ENCODE peak calls at places on chromosome 17, in five cellular contexts. One of them, this sample, is unnamed. For H3K36me3 and H3K4me1, the result is how much of the 10 kb centered on the place peaks cover.

GRCh38 chr17:372157-373152 is 19.8 kb upstream of the RPH3AL start:
- DNase-seq in effector memory CD4-positive, alpha-beta T cell: no peak
- DNase-seq in MM.1S: no peak
- DNase-seq in PC-3: no peak
- DNase-seq in mucosa of descending colon: no peak
- DNase-seq in this sample: no peak

GRCh38 chr17:59160203-59161025 is 4.9 kb downstream of the PRR11 start:
- DNase-seq in effector memory CD4-positive, alpha-beta T cell: no peak
- DNase-seq in mucosa of descending colon: no peak
- DNase-seq in MM.1S: peak
- DNase-seq in PC-3: no peak
- DNase-seq in this sample: no peak

GRCh38 chr17:52136173-52136572 is 22.3 kb downstream of the CA10 start:
- DNase-seq in MM.1S: no peak
- DNase-seq in PC-3: no peak
- DNase-seq in effector memory CD4-positive, alpha-beta T cell: no peak
- DNase-seq in mucosa of descending colon: no peak
- DNase-seq in this sample: no peak

GRCh38 chr17:62802531-62803205 is 5.4 kb downstream of the MARCHF10 start:
- DNase-seq in effector memory CD4-positive, alpha-beta T cell: no peak
- DNase-seq in PC-3: no peak
- DNase-seq in mucosa of descending colon: no peak
- DNase-seq in MM.1S: no peak
- DNase-seq in this sample: no peak

GRCh38 chr17:67059372-67059771 is 15.0 kb downstream of the CACNG1 start:
- DNase-seq in PC-3: no peak
- DNase-seq in MM.1S: no peak
- DNase-seq in mucosa of descending colon: no peak
- DNase-seq in effector memory CD4-positive, alpha-beta T cell: no peak
- DNase-seq in this sample: no peak

GRCh38 chr17:58328195-58329034 is at the start of gene TSPOAP1:
- DNase-seq in MM.1S: peak
- DNase-seq in mucosa of descending colon: peak
- DNase-seq in effector memory CD4-positive, alpha-beta T cell: peak
- DNase-seq in PC-3: no peak
- DNase-seq in this sample: no peak

GRCh38 chr17:12667299-12667958 is 1.7 kb downstream of the MYOCD start:
- DNase-seq in PC-3: peak
- DNase-seq in MM.1S: no peak
- DNase-seq in effector memory CD4-positive, alpha-beta T cell: no peak
- DNase-seq in mucosa of descending colon: no peak
- DNase-seq in this sample: no peak

GRCh38 chr17:37494401-37494831 is 4.7 kb downstream of the DUSP14 start:
- DNase-seq in mucosa of descending colon: no peak
- DNase-seq in PC-3: no peak
- DNase-seq in MM.1S: no peak
- DNase-seq in effector memory CD4-positive, alpha-beta T cell: no peak
- DNase-seq in this sample: no peak

GRCh38 chr17:59330314-59330942 is 1.0 kb upstream of the YPEL2 start:
- DNase-seq in PC-3: peak
- DNase-seq in MM.1S: peak
- DNase-seq in mucosa of descending colon: peak
- DNase-seq in effector memory CD4-positive, alpha-beta T cell: no peak
- DNase-seq in this sample: no peak

GRCh38 chr17:40916366-40916765 is 21.1 kb downstream of the KRT23 start:
- DNase-seq in effector memory CD4-positive, alpha-beta T cell: no peak
- DNase-seq in mucosa of descending colon: no peak
- DNase-seq in MM.1S: no peak
- DNase-seq in PC-3: no peak
- DNase-seq in this sample: no peak

GRCh38 chr17:14940112-14940945 is 324.8 kb downstream of the PMP22 start:
- DNase-seq in MM.1S: no peak
- DNase-seq in effector memory CD4-positive, alpha-beta T cell: no peak
- DNase-seq in PC-3: no peak
- DNase-seq in mucosa of descending colon: no peak
- DNase-seq in this sample: no peak

GRCh38 chr17:50864747-50865059 is 1.5 kb downstream of the TOB1 start:
- DNase-seq in MM.1S: no peak
- DNase-seq in PC-3: no peak
- DNase-seq in effector memory CD4-positive, alpha-beta T cell: no peak
- DNase-seq in mucosa of descending colon: no peak
- DNase-seq in this sample: no peak

GRCh38 chr17:49565948-49566491 is 9.7 kb upstream of the NXPH3 start:
- DNase-seq in mucosa of descending colon: no peak
- DNase-seq in effector memory CD4-positive, alpha-beta T cell: no peak
- DNase-seq in PC-3: peak
- DNase-seq in MM.1S: no peak
- DNase-seq in this sample: no peak

GRCh38 chr17:78995761-78996451 is 13.7 kb downstream of the CANT1 start:
- DNase-seq in MM.1S: no peak
- DNase-seq in PC-3: peak
- DNase-seq in mucosa of descending colon: peak
- DNase-seq in effector memory CD4-positive, alpha-beta T cell: no peak
- DNase-seq in this sample: no peak
- H3K36me3 ChIP-seq in MM.1S: under half
- H3K36me3 ChIP-seq in PC-3: half or more
- H3K36me3 ChIP-seq in mucosa of descending colon: under half
- H3K36me3 ChIP-seq in effector memory CD4-positive, alpha-beta T cell: under half
- H3K36me3 ChIP-seq in this sample: under half

DNA sequence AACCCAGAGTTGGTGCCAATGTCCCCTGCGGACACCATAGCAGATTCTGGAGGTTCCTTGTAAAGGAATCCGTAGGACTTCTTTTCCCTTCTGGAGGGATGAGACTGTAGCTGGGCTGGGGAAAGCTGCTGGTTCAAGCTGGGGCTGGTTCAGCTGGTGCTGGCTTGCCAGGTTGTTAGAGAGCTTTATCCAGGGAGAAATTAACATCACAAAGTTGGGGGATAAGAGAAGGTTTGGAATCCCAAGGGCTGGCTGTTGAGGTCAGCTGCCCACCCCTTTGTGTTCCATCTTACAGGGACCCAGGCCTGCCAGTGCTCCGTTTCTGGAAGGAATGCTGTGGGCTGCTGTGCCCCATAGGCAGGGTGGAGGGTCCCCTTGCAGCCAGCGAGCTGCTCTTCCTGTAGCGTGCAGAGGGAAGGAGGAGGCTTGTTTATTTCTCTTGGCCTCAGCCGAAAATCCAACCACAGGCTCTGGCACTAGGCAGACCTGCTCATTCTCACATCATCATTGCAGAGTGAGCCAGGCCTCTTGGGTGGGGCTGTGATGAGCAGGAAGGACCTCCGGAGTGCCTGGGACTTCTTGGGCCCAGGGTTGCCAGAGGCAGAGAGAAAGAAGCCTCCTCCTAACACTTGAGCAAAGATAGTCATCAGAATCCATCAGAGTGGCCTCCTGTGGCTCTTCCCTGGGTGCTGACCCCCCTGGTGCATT is 251.1 kb downstream of the SEC14L1 start:
- DNase-seq in MM.1S: no peak
- DNase-seq in PC-3: peak
- DNase-seq in effector memory CD4-positive, alpha-beta T cell: no peak
- DNase-seq in mucosa of descending colon: peak
- DNase-seq in this sample: no peak
- H3K4me1 ChIP-seq in MM.1S: under half
- H3K4me1 ChIP-seq in PC-3: under half
- H3K4me1 ChIP-seq in effector memory CD4-positive, alpha-beta T cell: half or more
- H3K4me1 ChIP-seq in mucosa of descending colon: half or more
- H3K4me1 ChIP-seq in this sample: under half

GRCh38 chr17:46072998-46073397 is 73.9 kb downstream of the STH start:
- DNase-seq in effector memory CD4-positive, alpha-beta T cell: no peak
- DNase-seq in mucosa of descending colon: no peak
- DNase-seq in PC-3: peak
- DNase-seq in MM.1S: no peak
- DNase-seq in this sample: no peak
- H3K36me3 ChIP-seq in effector memory CD4-positive, alpha-beta T cell: under half
- H3K36me3 ChIP-seq in mucosa of descending colon: under half
- H3K36me3 ChIP-seq in PC-3: under half
- H3K36me3 ChIP-seq in MM.1S: under half
- H3K36me3 ChIP-seq in this sample: under half

GRCh38 chr17:55451203-55451641 is 29.6 kb upstream of the MMD start:
- DNase-seq in MM.1S: no peak
- DNase-seq in PC-3: peak
- DNase-seq in mucosa of descending colon: no peak
- DNase-seq in effector memory CD4-positive, alpha-beta T cell: no peak
- DNase-seq in this sample: no peak
- H3K4me1 ChIP-seq in MM.1S: under half
- H3K4me1 ChIP-seq in PC-3: half or more
- H3K4me1 ChIP-seq in mucosa of descending colon: under half
- H3K4me1 ChIP-seq in effector memory CD4-positive, alpha-beta T cell: under half
- H3K4me1 ChIP-seq in this sample: under half

DNA sequence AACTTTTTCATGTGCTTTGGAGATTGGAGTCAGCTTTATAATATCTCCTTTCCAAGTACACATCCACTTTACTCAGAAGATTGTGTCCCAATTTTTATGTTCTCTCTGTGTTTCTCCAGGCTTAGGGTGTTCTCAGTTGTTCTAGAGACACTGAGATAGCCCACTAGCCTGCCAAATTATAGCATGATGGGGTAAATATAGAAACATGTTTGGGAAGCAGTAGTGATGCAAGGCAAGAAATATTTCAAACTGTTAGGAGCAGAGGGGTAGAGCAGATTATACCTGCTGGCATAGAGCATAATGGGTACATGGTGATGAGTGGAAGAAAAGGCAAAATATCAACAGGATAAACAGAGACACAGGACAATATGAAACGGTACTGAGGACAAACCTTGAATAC is 12.4 kb downstream of the SLFN11 start:
- DNase-seq in PC-3: no peak
- DNase-seq in mucosa of descending colon: no peak
- DNase-seq in effector memory CD4-positive, alpha-beta T cell: no peak
- DNase-seq in MM.1S: no peak
- DNase-seq in this sample: no peak
- H3K36me3 ChIP-seq in PC-3: under half
- H3K36me3 ChIP-seq in mucosa of descending colon: under half
- H3K36me3 ChIP-seq in effector memory CD4-positive, alpha-beta T cell: under half
- H3K36me3 ChIP-seq in MM.1S: under half
- H3K36me3 ChIP-seq in this sample: under half

GRCh38 chr17:28042721-28043291 is 329 bp downstream of the NLK start:
- DNase-seq in effector memory CD4-positive, alpha-beta T cell: no peak
- DNase-seq in mucosa of descending colon: no peak
- DNase-seq in MM.1S: no peak
- DNase-seq in PC-3: no peak
- DNase-seq in this sample: no peak
- H3K4me1 ChIP-seq in effector memory CD4-positive, alpha-beta T cell: under half
- H3K4me1 ChIP-seq in mucosa of descending colon: under half
- H3K4me1 ChIP-seq in MM.1S: under half
- H3K4me1 ChIP-seq in PC-3: under half
- H3K4me1 ChIP-seq in this sample: under half

GRCh38 chr17:8204761-8205555 is 5.4 kb downstream of the AURKB start:
- DNase-seq in MM.1S: no peak
- DNase-seq in effector memory CD4-positive, alpha-beta T cell: no peak
- DNase-seq in PC-3: no peak
- DNase-seq in mucosa of descending colon: no peak
- DNase-seq in this sample: no peak
- H3K36me3 ChIP-seq in MM.1S: under half
- H3K36me3 ChIP-seq in effector memory CD4-positive, alpha-beta T cell: under half
- H3K36me3 ChIP-seq in PC-3: under half
- H3K36me3 ChIP-seq in mucosa of descending colon: under half
- H3K36me3 ChIP-seq in this sample: under half

GRCh38 chr17:81517339-81518112 is 4.9 kb upstream of the ACTG1 start:
- DNase-seq in PC-3: no peak
- DNase-seq in MM.1S: peak
- DNase-seq in mucosa of descending colon: peak
- DNase-seq in effector memory CD4-positive, alpha-beta T cell: no peak
- DNase-seq in this sample: no peak

GRCh38 chr17:81519284-81520020 is 6.9 kb upstream of the ACTG1 start:
- DNase-seq in effector memory CD4-positive, alpha-beta T cell: peak
- DNase-seq in MM.1S: peak
- DNase-seq in PC-3: peak
- DNase-seq in mucosa of descending colon: peak
- DNase-seq in this sample: no peak

GRCh38 chr17:81517009-81517338 is 4.4 kb upstream of the ACTG1 start:
- DNase-seq in MM.1S: no peak
- DNase-seq in mucosa of descending colon: peak
- DNase-seq in PC-3: no peak
- DNase-seq in effector memory CD4-positive, alpha-beta T cell: no peak
- DNase-seq in this sample: no peak

GRCh38 chr17:81518785-81519283 is 6.2 kb upstream of the ACTG1 start:
- DNase-seq in MM.1S: peak
- DNase-seq in PC-3: peak
- DNase-seq in effector memory CD4-positive, alpha-beta T cell: no peak
- DNase-seq in mucosa of descending colon: peak
- DNase-seq in this sample: no peak

GRCh38 chr17:81518113-81518784 is 5.7 kb upstream of the ACTG1 start:
- DNase-seq in MM.1S: no peak
- DNase-seq in mucosa of descending colon: no peak
- DNase-seq in effector memory CD4-positive, alpha-beta T cell: no peak
- DNase-seq in PC-3: peak
- DNase-seq in this sample: no peak
- H3K4me1 ChIP-seq in MM.1S: under half
- H3K4me1 ChIP-seq in mucosa of descending colon: under half
- H3K4me1 ChIP-seq in effector memory CD4-positive, alpha-beta T cell: under half
- H3K4me1 ChIP-seq in PC-3: under half
- H3K4me1 ChIP-seq in this sample: under half

This sample was measured in iPS DF 6.9.